ENCODE peak calls at places on chromosomes 5 and 9, in five cellular contexts. X is K562, B is HepG2, F is IMR-90, Y is GM12878. U is an unnamed sample.

GRCh38 chr9:83235524-83235923 is 172.6 kb upstream of the RASEF start:
- DNase-seq in X (no peak), F (no peak), B (no peak), Y (no peak), U (no peak)

GRCh38 chr5:179926657-179927056 is 19.0 kb upstream of the TBC1D9B start:
- DNase-seq in Y (no peak), B (no peak), F (no peak), X (no peak), U (no peak)

GRCh38 chr5:143138839-143139238 is 264.6 kb downstream of the NR3C1 start:
- DNase-seq in Y (no peak), F (peak), X (no peak), B (no peak), U (no peak)

GRCh38 chr5:149500922-149501582 is 50.2 kb downstream of the CSNK1A1 start:
- DNase-seq in Y (no peak), B (no peak), F (peak), X (no peak), U (no peak)

GRCh38 chr5:34790087-34790486 is 48.9 kb upstream of the TTC23L start:
- DNase-seq in B (no peak), X (no peak), F (no peak), Y (no peak), U (no peak)

GRCh38 chr5:78761831-78762230 is 113.3 kb upstream of the LHFPL2 start:
- DNase-seq in F (no peak), X (no peak), Y (no peak), B (peak), U (no peak)

GRCh38 chr5:167593706-167594105 is 697.7 kb upstream of the WWC1 start:
- DNase-seq in Y (no peak), X (no peak), F (no peak), B (no peak), U (no peak)

GRCh38 chr5:176647870-176648466 is 684 bp downstream of the TSPAN17 start:
- DNase-seq in X (peak), F (no peak), Y (no peak), B (no peak), U (peak)

GRCh38 chr5:5042786-5043185 is 97.3 kb upstream of the ADAMTS16 start:
- DNase-seq in X (no peak), F (no peak), Y (no peak), B (no peak), U (no peak)

GRCh38 chr5:75678155-75678554 is 39.1 kb downstream of the POC5 start:
- DNase-seq in F (no peak), Y (no peak), X (no peak), B (no peak), U (no peak)

GRCh38 chr5:150352531-150353394 is 4.7 kb upstream of the TCOF1 start:
- DNase-seq in X (no peak), B (no peak), Y (no peak), F (peak), U (no peak)

GRCh38 chr5:5492087-5492933 is 69.8 kb downstream of the ICE1 start:
- DNase-seq in Y (peak), F (peak), B (peak), X (peak), U (peak)

GRCh38 chr9:90340421-90340820 is 302.2 kb downstream of the DIRAS2 start:
- DNase-seq in Y (no peak), B (no peak), X (no peak), F (peak), U (no peak)

DNA sequence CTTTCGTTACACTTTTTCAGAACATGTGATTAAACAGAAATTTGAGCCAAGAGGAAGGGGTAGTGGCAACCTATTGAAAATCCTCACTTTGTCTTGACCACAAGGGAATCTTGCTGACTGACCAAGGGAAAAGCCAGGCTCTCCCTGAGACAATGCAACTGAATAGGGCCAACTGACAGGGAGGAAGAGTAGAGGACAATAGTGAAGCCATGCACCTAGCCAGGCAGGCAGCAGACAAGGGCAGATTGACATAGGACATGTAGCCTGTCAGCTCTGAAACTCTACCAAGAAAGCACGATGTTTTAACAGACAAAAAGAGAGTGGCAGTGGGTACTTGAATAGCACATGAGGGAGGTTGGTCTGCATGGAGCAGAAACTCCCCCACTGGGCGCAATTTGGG is 8.5 kb upstream of the TGFBR1 start:
- DNase-seq in Y (no peak), X (no peak), F (no peak), B (no peak), U (no peak)
- TF ChIP-seq MXI1 in Y (no peak), X (no peak), F (no peak), B (no peak), U (no peak)

GRCh38 chr5:119301210-119301609 is 54.6 kb upstream of the TNFAIP8 start:
- DNase-seq in Y (no peak), B (no peak), X (no peak), F (no peak), U (no peak)

GRCh38 chr5:119302916-119303897 is 52.6 kb upstream of the TNFAIP8 start:
- DNase-seq in Y (no peak), X (no peak), B (peak), F (peak), U (no peak)

GRCh38 chr5:119302449-119302848 is 53.4 kb upstream of the TNFAIP8 start:
- DNase-seq in Y (no peak), X (no peak), F (no peak), B (no peak), U (no peak)

GRCh38 chr5:119300311-119300670 is 55.5 kb upstream of the TNFAIP8 start:
- DNase-seq in F (no peak), X (no peak), B (no peak), Y (no peak), U (no peak)

DNA sequence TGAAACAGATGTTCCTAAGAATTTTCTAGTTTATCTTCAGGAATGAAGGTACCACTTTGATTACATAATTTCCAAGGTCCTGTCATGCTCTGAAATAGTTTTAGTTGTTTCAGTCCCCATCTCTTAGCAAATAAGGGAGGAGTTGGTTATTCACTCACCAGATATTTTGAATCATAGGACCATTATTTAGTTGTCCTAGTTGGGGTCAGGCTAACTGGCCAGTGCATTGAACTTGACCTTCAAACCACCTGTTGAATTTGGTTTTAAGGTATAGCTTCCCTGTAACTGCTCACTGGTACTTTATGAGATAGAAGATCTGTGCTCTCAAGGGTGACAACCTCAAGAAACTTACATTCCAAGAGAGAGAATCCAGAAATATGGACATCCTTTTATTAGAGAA is 53.9 kb upstream of the TNFAIP8 start:
- DNase-seq in F (peak), B (no peak), Y (no peak), X (no peak), U (no peak)
- TF ChIP-seq MXI1 in F (no peak), B (no peak), Y (no peak), X (no peak), U (no peak)

DNA sequence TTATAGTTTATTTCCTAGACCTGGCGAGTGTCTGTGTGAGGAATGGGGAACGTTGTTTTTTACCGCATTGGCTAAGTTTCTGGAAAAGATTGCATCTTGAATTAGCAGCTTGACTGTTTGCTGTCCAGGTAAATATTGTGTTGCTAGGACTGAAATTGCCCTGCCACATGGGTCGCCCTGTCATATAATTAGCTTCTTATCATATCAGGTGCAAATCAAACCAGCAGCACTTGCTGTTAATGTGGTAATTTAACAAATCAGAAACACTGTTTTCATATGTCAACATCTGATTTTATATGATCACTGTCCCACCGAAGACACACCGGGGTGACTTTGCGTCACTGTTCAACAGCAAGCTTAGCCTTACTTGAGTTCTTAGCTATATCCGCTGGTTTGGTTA is 63.7 kb upstream of the ZNF622 start:
- DNase-seq in F (no peak), X (no peak), B (no peak), Y (no peak), U (peak)
- TF ChIP-seq MXI1 in F (no peak), X (no peak), B (no peak), Y (no peak), U (no peak)

DNA sequence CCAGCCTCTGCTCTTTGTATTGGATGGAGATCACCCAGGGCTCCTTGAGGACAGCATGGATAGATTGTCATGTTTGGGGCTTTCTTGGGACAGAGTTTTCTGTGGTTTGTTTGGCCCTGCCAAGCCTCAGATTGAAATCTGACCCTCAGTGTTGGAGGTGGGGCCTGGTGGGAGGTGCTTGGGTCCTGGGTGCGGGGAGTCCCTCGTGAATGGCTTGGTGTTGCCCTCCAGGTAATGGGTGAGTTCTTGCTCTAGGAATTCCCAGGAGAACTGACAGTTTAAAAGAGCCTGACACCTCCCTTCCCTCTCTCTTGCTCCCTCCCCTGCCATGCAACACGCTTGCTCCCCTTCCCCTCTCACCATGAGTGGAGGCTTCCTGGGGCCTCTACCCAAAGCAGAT is 48.6 kb upstream of the OLFM1 start:
- DNase-seq in B (no peak), Y (no peak), F (no peak), X (no peak), U (no peak)
- TF ChIP-seq MXI1 in B (no peak), Y (no peak), F (no peak), X (no peak), U (no peak)

GRCh38 chr9:14249527-14249926 is 64.4 kb downstream of the NFIB start:
- DNase-seq in Y (no peak), B (no peak), F (no peak), X (no peak), U (no peak)
- TF ChIP-seq MXI1 in Y (no peak), B (no peak), F (no peak), X (no peak), U (no peak)

GRCh38 chr5:139273572-139274264 is 19.8 kb upstream of the MATR3 start:
- DNase-seq in Y (peak), X (peak), F (peak), B (peak), U (peak)

GRCh38 chr5:139278540-139279274 is 14.8 kb upstream of the MATR3 start:
- DNase-seq in Y (no peak), F (no peak), B (no peak), X (no peak), U (no peak)

GRCh38 chr5:139276426-139276825 is 17.1 kb upstream of the MATR3 start:
- DNase-seq in X (no peak), Y (no peak), F (no peak), B (no peak), U (no peak)

GRCh38 chr5:139275536-139276297 is 17.8 kb upstream of the MATR3 start:
- DNase-seq in X (peak), Y (no peak), B (peak), F (no peak), U (no peak)

DNA sequence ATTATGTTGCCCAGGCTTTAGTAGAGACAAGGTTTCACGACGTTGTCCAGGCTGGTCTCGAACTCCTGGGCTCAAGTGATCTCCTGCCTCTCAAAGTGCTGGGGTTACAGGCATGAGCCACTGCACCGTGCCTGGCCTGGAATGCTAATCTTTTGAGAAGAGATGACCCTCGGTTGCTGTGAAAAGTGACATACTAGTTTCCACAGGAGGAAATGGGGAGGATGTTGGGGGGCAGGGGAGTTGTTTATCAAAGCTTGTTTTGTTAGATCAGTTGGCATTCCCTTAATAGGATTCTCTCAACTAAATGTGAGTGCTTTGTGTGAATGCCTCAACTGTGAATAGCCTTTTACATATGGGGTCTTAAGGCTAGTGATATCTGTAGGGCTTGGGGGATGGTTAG is 16.4 kb upstream of the MATR3 start:
- DNase-seq in B (no peak), X (no peak), Y (no peak), F (no peak), U (no peak)
- TF ChIP-seq MXI1 in B (no peak), X (no peak), Y (no peak), F (no peak), U (no peak)

DNA sequence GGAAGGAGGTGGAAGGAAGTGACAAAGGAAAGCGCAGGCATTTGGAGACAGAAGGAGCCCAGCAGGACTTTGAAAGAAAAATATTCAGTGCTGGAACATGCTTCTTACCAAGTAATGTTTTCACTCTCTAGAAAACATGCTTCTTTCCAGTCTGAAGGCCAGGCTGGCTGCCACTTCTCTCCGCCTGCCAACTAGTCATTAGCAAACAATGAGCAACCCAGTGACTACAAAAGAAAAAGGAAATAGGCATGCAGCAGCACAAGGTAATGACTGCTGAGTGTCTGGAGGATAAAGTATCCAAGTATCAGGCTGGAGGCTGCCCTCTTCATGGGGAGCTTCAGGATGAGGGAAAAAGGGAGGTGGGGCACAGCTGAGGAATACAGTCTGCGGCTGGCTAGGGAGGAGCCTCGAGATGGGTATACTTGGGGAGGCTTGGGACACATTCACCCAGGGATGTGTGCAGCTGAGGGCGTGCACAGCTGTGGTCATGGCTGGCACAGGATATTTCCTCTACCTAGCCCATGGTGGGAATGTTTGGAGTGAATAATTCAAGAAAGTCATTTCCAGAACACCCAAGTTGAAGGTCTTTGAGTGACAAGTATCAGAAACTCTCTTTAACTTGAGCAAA is 161.5 kb upstream of the KIF2A start:
- DNase-seq in B (no peak), F (no peak), X (no peak), Y (no peak), U (no peak)
- TF ChIP-seq MXI1 in B (no peak), F (no peak), X (no peak), Y (no peak), U (no peak)

U was measured in SK-N-SH.